ENCODE peak calls at places on chromosomes 11 and 22, in six cellular contexts. M is astrocyte of the spinal cord; L is CD4-positive, alpha-beta T cell; N is SK-N-SH; I is lower leg skin; K is GM23338. G is an unnamed sample.

GRCh38 chr11:94511932-94512781 is at the start of gene C11orf97:
- DNase-seq in M (peak), I (no peak), N (peak), K (peak), L (peak), G (peak)

GRCh38 chr11:118439656-118440055 is 3.4 kb downstream of the KMT2A start:
- DNase-seq in N (no peak), M (no peak), K (no peak), I (no peak), L (no peak), G (no peak)

GRCh38 chr11:2551131-2551530 is 106.3 kb downstream of the KCNQ1 start:
- DNase-seq in M (no peak), I (no peak), K (no peak), N (no peak), L (no peak), G (no peak)

GRCh38 chr11:34161812-34162506 is 56.5 kb downstream of the NAT10 start:
- DNase-seq in N (no peak), M (no peak), K (no peak), I (peak), L (no peak), G (no peak)

GRCh38 chr11:30452842-30453241 is 129.9 kb downstream of the ARL14EP start:
- DNase-seq in K (no peak), M (no peak), L (no peak), I (no peak), N (no peak), G (no peak)

GRCh38 chr22:44838316-44839016 is 86.1 kb downstream of the ARHGAP8 start:
- DNase-seq in M (no peak), I (no peak), N (no peak), L (no peak), K (no peak), G (no peak)

GRCh38 chr11:1807628-1807995 is 27.2 kb upstream of the SYT8 start:
- DNase-seq in N (no peak), K (peak), I (no peak), M (no peak), L (no peak), G (no peak)

GRCh38 chr11:15673408-15673811 is 558.7 kb downstream of the INSC start:
- DNase-seq in I (no peak), L (no peak), M (no peak), N (no peak), K (no peak), G (no peak)

GRCh38 chr11:68792400-68792955 is 41.2 kb upstream of the TESMIN start:
- DNase-seq in N (no peak), K (no peak), M (no peak), L (no peak), I (no peak), G (no peak)

GRCh38 chr11:76613901-76614300 is 56.6 kb downstream of the LRRC32 start:
- DNase-seq in K (no peak), I (no peak), N (no peak), M (no peak), L (no peak), G (no peak)

GRCh38 chr11:9914064-9914463 is 250.2 kb downstream of the SWAP70 start:
- DNase-seq in K (no peak), L (no peak), I (no peak), N (no peak), M (no peak), G (no peak)

GRCh38 chr11:62419560-62420342 is 918 bp downstream of the SCGB1A1 start:
- DNase-seq in I (no peak), L (no peak), M (no peak), N (no peak), K (no peak), G (no peak)

DNA sequence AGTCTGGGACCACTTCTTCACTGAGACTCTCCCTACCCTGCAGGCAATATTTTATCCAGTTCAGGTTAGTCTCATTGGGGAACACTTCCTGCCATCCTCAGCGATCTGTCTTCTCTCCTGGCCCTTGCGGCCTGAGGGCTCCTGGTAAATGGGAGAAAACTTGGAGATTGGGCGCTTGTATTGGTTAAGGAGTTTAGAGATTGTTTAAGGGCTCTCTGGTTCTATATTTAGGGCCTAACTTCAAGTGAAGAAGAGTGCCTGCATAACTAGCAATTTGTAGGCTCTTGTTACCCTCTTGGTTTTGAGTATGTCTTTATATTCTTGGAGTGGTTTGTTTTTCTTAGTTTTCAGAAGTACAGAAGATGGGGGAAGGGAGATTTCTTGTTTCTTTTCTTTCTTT is 72.7 kb downstream of the TRAF6 start:
- DNase-seq in K (no peak), M (no peak), L (no peak), N (no peak), I (no peak), G (no peak)
- TF ChIP-seq CTCF in K (no peak), M (no peak), L (no peak), N (no peak), I (no peak), G (no peak)

DNA sequence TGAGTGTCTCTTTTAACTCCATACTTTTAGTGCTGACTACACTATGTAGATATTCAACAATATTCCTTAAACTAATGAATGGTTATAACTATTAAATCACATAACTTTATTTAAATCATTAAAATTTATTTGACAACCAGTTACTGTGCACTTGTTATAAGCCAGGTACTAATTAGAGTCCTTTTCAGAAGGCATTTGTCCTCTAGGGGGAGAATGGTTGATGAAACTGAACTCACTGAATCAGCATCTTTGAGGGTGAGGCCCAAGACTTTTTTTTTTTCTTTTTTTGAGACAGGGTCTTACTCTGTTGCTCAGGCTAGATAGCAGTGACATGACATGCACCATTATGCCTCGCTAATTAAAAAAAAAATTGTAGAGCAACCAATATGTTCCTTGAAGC is 515.6 kb upstream of the CCDC90B start:
- DNase-seq in I (no peak), N (no peak), M (no peak), K (peak), L (no peak), G (no peak)
- TF ChIP-seq CTCF in I (no peak), N (peak), M (peak), K (peak), L (no peak), G (peak)

GRCh38 chr11:105613183-105613582 is 3.3 kb downstream of the GRIA4 start:
- DNase-seq in N (no peak), M (no peak), L (no peak), K (peak), I (no peak), G (no peak)
- TF ChIP-seq CTCF in N (no peak), M (no peak), L (no peak), K (no peak), I (no peak), G (no peak)

GRCh38 chr22:25366408-25366807 is 147.0 kb downstream of the CRYBB2 start:
- DNase-seq in I (no peak), L (no peak), K (peak), M (no peak), N (no peak), G (no peak)
- TF ChIP-seq CTCF in I (no peak), L (no peak), K (peak), M (no peak), N (no peak), G (no peak)

GRCh38 chr11:35418847-35419712 is at the start of gene SLC1A2:
- DNase-seq in K (peak), L (no peak), I (no peak), M (peak), N (peak), G (peak)
- TF ChIP-seq CTCF in K (no peak), L (no peak), I (no peak), M (no peak), N (no peak), G (no peak)

GRCh38 chr22:24128631-24129601 is 52.4 kb upstream of the SUSD2 start:
- DNase-seq in K (no peak), L (no peak), I (no peak), M (no peak), N (no peak), G (no peak)

GRCh38 chr22:24137595-24137994 is 43.7 kb upstream of the SUSD2 start:
- DNase-seq in M (peak), K (no peak), L (no peak), N (no peak), I (no peak), G (no peak)

GRCh38 chr22:24134090-24134846 is 47.0 kb upstream of the SUSD2 start:
- DNase-seq in K (peak), I (no peak), L (peak), N (no peak), M (peak), G (no peak)

GRCh38 chr22:24129980-24130379 is 51.3 kb upstream of the SUSD2 start:
- DNase-seq in K (no peak), M (no peak), N (no peak), I (no peak), L (no peak), G (no peak)

DNA sequence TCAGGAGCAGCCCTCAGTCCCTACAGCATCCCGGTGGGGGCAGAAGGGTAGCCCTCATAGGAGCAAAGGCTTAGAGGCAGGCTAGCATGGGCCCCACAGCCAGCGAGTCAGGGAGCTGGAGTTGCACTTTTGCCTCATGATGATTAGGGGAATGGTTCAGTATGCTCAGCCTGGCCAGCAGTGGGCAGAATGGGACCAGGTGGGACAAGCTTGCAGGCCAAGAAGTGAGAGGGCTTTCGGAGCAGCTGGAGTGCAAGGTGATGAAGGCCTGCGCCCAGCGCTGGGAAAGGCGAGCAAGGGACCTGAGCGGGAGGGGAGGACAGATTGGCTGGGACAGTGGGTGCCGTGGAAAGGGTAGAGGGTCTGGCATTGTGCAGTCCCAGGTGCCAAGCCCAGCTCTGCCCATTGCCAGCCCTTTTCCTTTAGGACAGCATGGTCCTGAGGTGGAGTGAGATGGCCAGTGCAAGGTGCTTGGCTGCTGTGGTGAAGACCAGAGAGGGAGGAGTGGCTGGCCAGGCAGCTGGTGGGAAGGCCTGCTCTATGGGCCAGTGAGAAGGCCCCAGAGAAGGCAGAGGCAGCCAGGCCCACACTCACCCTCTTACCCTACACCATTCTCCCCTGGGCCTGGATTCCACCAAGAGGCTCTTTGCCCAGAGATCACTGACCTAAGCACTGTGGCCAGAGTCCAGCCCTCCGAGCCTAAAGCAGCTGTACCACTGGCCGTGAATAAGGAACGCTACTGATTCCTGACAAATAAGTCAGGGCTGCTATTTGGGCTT is 47.9 kb upstream of the SUSD2 start:
- DNase-seq in L (peak), K (peak), M (peak), N (no peak), I (no peak), G (no peak)
- TF ChIP-seq CTCF in L (peak), K (peak), M (peak), N (peak), I (no peak), G (no peak)

GRCh38 chr11:73226297-73227006 is 8.4 kb downstream of the P2RY2 start:
- DNase-seq in K (no peak), N (peak), I (peak), M (no peak), L (no peak), G (no peak)

GRCh38 chr11:73225851-73226250 is 7.8 kb downstream of the P2RY2 start:
- DNase-seq in I (no peak), K (no peak), N (no peak), M (no peak), L (no peak), G (no peak)

GRCh38 chr11:73229321-73230275 is 11.5 kb downstream of the P2RY2 start:
- DNase-seq in L (no peak), K (no peak), N (peak), M (no peak), I (peak), G (no peak)

GRCh38 chr11:73228268-73229134 is 10.4 kb downstream of the P2RY2 start:
- DNase-seq in K (no peak), L (no peak), M (no peak), I (peak), N (peak), G (no peak)

GRCh38 chr11:73227571-73228211 is 9.6 kb downstream of the P2RY2 start:
- DNase-seq in L (no peak), I (peak), K (peak), N (peak), M (no peak), G (peak)
- TF ChIP-seq CTCF in L (no peak), I (no peak), K (peak), N (no peak), M (no peak), G (peak)

DNA sequence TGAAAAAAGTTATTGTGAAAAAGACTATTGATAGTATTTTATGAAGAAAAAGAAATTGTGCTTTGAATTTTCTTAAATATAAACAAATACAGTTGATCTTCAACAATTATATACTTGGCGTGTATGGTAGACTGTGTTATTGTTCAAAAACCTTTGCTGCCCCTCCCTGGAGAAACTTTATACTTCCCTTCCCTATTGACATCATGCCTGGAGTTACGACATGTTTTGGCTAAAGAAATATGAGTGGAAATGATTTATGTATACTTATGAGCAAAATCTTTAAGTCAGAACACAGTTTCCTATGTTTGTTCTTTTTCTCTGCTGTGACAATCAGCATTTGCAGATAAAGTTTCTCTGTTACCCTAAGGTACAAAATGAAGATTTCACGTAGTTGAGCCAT is 243.8 kb downstream of the TMEM135 start:
- DNase-seq in N (no peak), I (no peak), K (no peak), L (no peak), M (peak), G (no peak)
- TF ChIP-seq CTCF in N (peak), I (no peak), K (no peak), L (no peak), M (peak), G (no peak)

DNA sequence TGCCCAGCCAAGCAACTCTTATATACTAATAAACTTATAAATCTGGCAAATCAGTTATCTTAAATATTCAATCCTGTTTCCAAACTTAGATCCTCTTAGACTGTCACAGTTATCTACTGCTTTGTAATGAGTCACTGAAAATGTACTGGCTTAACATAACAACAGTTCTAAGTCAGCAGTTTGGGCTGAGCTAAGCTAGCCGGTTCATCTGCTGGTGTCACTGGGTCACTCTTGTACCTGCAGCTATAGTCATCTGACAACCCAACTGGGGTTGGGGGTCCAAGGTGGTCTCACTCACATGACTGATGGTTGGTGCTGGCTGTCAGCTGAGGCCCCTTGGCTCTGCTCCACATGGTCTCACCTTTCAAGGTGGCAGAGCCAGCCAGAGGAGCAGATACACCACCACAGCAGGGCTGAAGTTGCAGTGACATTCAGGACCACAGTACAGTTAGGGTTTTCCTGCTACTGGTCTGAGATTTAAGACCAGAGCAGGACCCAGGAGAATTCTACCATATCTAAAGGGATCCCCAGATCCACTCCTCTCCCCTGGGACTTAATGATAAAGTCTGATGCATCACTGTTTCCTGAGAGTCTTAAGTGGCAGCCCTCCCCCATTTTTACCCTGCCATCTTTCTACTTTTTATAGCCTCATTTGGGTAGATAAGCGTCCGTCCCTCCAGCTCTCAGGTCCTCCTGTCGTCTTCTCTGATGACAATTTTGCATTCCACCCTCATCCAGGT is 7.9 kb upstream of the MACROD1 start:
- DNase-seq in L (no peak), I (no peak), M (no peak), K (no peak), N (no peak), G (no peak)
- TF ChIP-seq CTCF in L (no peak), I (no peak), M (no peak), K (no peak), N (no peak), G (no peak)